ENCODE peak calls at places on chromosome 7, in four cellular contexts. F, L, Z and T are unnamed samples.
A peak's percentile ranks its signal among the peaks of the same experiment; 100 is the strongest.

GRCh38 chr7:118040562-118040961 is 143.4 kb upstream of the LSM8 start:
- DNase-seq in F (no peak), L (peak; percentile 25), Z (no peak), T (no peak)

GRCh38 chr7:5695037-5695708 is 86.3 kb downstream of the RNF216 start:
- DNase-seq in F (no peak), L (peak; percentile 94), Z (peak; percentile 22), T (peak; percentile 81)

GRCh38 chr7:133365892-133366291 is 113.0 kb downstream of the EXOC4 start:
- DNase-seq in F (no peak), L (no peak), Z (no peak), T (no peak)

GRCh38 chr7:14836571-14837189 is 65.9 kb downstream of the DGKB start:
- DNase-seq in F (no peak), L (no peak), Z (no peak), T (no peak)

GRCh38 chr7:13713092-13713491 is 276.4 kb downstream of the ETV1 start:
- DNase-seq in F (no peak), L (no peak), Z (no peak), T (no peak)

GRCh38 chr7:30164567-30164966 is 29.8 kb downstream of the MTURN start:
- DNase-seq in F (peak; percentile 53), L (no peak), Z (no peak), T (peak; percentile 57)

GRCh38 chr7:72603073-72603472 is 190.9 kb upstream of the CALN1 start:
- DNase-seq in F (no peak), L (no peak), Z (no peak), T (no peak)

GRCh38 chr7:40535678-40536077 is 400.9 kb downstream of the SUGCT start:
- DNase-seq in F (no peak), L (no peak), Z (no peak), T (no peak)

GRCh38 chr7:137343483-137343841 is at the start of gene PTN:
- DNase-seq in F (no peak), L (no peak), Z (no peak), T (no peak)

GRCh38 chr7:33876600-33877274 is 28.6 kb upstream of the BMPER start:
- DNase-seq in F (no peak), L (no peak), Z (no peak), T (no peak)

GRCh38 chr7:55309040-55309991 is 55.8 kb upstream of the LANCL2 start:
- DNase-seq in F (no peak), L (peak; percentile 99), Z (no peak), T (peak; percentile 93)

GRCh38 chr7:127207246-127207645 is 45.5 kb downstream of the GRM8 start:
- DNase-seq in F (no peak), L (no peak), Z (no peak), T (no peak)

GRCh38 chr7:30548762-30549344 is 44.2 kb upstream of the GGCT start:
- DNase-seq in F (peak; percentile 69), L (no peak), Z (no peak), T (peak; percentile 50)

GRCh38 chr7:43856996-43857395 is 12.3 kb downstream of the MRPS24 start:
- DNase-seq in F (no peak), L (no peak), Z (no peak), T (no peak)

DNA sequence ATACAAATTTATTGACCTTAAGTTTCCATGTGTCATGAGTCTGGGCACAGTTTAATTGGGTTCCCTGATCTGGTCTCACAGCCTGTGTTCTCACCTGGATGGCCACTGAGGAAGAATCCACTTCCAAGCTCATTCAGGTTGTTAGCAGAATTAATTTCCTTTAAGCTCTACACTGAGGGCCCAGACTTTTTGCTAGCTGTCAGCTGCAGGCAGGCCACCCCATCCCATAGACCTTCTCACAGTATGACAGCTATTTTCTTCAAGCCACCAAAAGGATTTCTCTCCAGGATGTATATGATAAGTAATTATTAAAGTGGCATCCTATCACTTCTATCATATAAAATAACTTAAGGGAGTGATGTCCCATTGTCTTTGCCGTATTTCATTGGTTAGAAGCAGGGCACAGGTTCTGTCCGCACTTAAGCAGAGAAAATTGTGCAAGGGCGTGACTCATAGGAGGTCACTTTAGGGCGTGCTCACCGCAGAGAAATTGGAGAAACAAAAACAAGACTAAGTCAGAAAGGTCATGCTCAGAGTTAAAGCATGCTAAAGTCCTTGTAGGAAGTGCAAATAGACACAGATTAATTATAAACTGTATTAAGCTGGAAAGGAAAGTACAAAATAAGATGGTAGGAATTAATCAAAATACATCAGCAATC is 109.9 kb downstream of the AHR start:
- DNase-seq in F (no peak), L (no peak), Z (no peak), T (peak; percentile 95)
- TF ChIP-seq POLR2AphosphoS5 in F (no peak), L (no peak), Z (no peak), T (no peak)

GRCh38 chr7:50854831-50855230 is 72.1 kb upstream of the GRB10 start:
- DNase-seq in F (no peak), L (no peak), Z (no peak), T (no peak)
- TF ChIP-seq SPI1 in F (no peak), L (no peak), Z (no peak), T (no peak)

GRCh38 chr7:149495785-149496641 is 1.6 kb downstream of the ZNF746 start:
- DNase-seq in F (peak; percentile 47), L (no peak), Z (no peak), T (no peak)

GRCh38 chr7:149500201-149500600 is 2.6 kb upstream of the ZNF746 start:
- DNase-seq in F (no peak), L (no peak), Z (no peak), T (no peak)

GRCh38 chr7:149496642-149497391 is 792 bp downstream of the ZNF746 start:
- DNase-seq in F (peak; percentile 65), L (no peak), Z (peak; percentile 47), T (peak; percentile 29)

GRCh38 chr7:149494738-149495368 is 2.8 kb downstream of the ZNF746 start:
- DNase-seq in F (peak; percentile 59), L (no peak), Z (no peak), T (peak; percentile 61)

GRCh38 chr7:149497467-149498261 is at the start of gene ZNF746:
- DNase-seq in F (peak; percentile 97), L (peak; percentile 11), Z (peak; percentile 97), T (peak; percentile 76)
- TF ChIP-seq POLR2AphosphoS5 in F (peak; percentile 87), L (peak; percentile 44), Z (no peak), T (no peak)

GRCh38 chr7:4084271-4084670 is 597.8 kb upstream of the FOXK1 start:
- DNase-seq in F (no peak), L (no peak), Z (no peak), T (no peak)
- TF ChIP-seq SPI1 in F (no peak), L (no peak), Z (no peak), T (no peak)

GRCh38 chr7:99975782-99976521 is at the start of gene AZGP1:
- DNase-seq in F (no peak), L (no peak), Z (no peak), T (no peak)
- TF ChIP-seq POLR2AphosphoS5 in F (no peak), L (no peak), Z (no peak), T (no peak)

DNA sequence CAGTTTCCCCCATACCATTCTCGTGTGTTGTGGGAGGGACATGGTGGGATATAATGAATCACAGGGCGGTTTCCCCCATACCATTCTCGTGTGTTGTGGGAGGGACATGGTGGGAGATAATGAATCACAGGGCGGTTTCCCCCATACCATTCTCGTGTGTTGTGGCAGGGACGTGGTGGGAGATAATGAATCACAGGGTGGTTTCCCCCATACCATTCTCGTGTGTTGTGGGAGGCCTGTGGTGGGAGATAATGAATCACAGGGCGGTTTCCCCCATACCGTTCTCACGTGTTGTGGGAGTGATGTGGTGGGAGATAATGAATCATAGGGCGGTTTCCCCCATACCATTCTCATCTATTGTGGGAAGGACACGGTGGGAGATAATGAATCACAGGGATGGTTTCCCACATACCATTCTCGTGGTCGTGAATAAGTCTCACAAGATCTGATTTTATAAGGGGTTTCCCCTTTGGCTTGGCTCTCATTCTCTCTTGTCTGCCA is 270.9 kb downstream of the MAD1L1 start:
- DNase-seq in F (no peak), L (peak; percentile 64), Z (no peak), T (no peak)
- TF ChIP-seq SPI1 in F (no peak), L (no peak), Z (no peak), T (no peak)